ENCODE peak calls at places on chromosomes 5 and 9, in ten cellular contexts. One of them, this sample, is unnamed.

GRCh38 chr5:171975262-171975876 is 31.1 kb downstream of the FBXW11 start:
- DNase-seq in H9: peak; percentile 50
- DNase-seq in K562: no peak
- DNase-seq in HCT116: no peak
- DNase-seq in GM23248: peak; percentile 36
- DNase-seq in PC-9: no peak
- DNase-seq in fibroblast of lung: peak; percentile 80
- DNase-seq in IMR-90: peak; percentile 49
- DNase-seq in keratinocyte: no peak
- DNase-seq in OCI-LY7: no peak
- DNase-seq in this sample: peak; percentile 75

GRCh38 chr5:75023368-75024159 is 28.8 kb downstream of the GCNT4 start:
- DNase-seq in H9: no peak
- DNase-seq in K562: no peak
- DNase-seq in HCT116: no peak
- DNase-seq in GM23248: no peak
- DNase-seq in PC-9: no peak
- DNase-seq in fibroblast of lung: no peak
- DNase-seq in IMR-90: peak; percentile 23
- DNase-seq in keratinocyte: no peak
- DNase-seq in OCI-LY7: no peak
- DNase-seq in this sample: no peak

GRCh38 chr5:68484307-68485068 is 268.9 kb downstream of the PIK3R1 start:
- DNase-seq in H9: no peak
- DNase-seq in K562: no peak
- DNase-seq in HCT116: no peak
- DNase-seq in GM23248: peak; percentile 80
- DNase-seq in PC-9: no peak
- DNase-seq in fibroblast of lung: peak; percentile 66
- DNase-seq in IMR-90: peak; percentile 95
- DNase-seq in keratinocyte: no peak
- DNase-seq in OCI-LY7: no peak
- DNase-seq in this sample: peak; percentile 61

GRCh38 chr5:98906756-98907355 is 22.0 kb downstream of the CHD1 start:
- DNase-seq in H9: no peak
- DNase-seq in K562: no peak
- DNase-seq in HCT116: no peak
- DNase-seq in GM23248: no peak
- DNase-seq in PC-9: no peak
- DNase-seq in fibroblast of lung: peak; percentile 45
- DNase-seq in IMR-90: no peak
- DNase-seq in keratinocyte: no peak
- DNase-seq in OCI-LY7: no peak
- DNase-seq in this sample: peak; percentile 36

GRCh38 chr5:43409809-43410271 is 2.4 kb downstream of the CCL28 start:
- DNase-seq in H9: no peak
- DNase-seq in K562: no peak
- DNase-seq in HCT116: no peak
- DNase-seq in GM23248: no peak
- DNase-seq in PC-9: no peak
- DNase-seq in fibroblast of lung: no peak
- DNase-seq in IMR-90: no peak
- DNase-seq in keratinocyte: no peak
- DNase-seq in OCI-LY7: no peak
- DNase-seq in this sample: no peak

GRCh38 chr5:39980056-39980455 is 555.3 kb upstream of the DAB2 start:
- DNase-seq in H9: no peak
- DNase-seq in K562: no peak
- DNase-seq in HCT116: no peak
- DNase-seq in GM23248: peak; percentile 1
- DNase-seq in PC-9: no peak
- DNase-seq in fibroblast of lung: no peak
- DNase-seq in IMR-90: no peak
- DNase-seq in keratinocyte: no peak
- DNase-seq in OCI-LY7: no peak
- DNase-seq in this sample: no peak

GRCh38 chr5:127031147-127031862 is 947 bp upstream of the MARCHF3 start:
- DNase-seq in H9: peak; percentile 47
- DNase-seq in K562: no peak
- DNase-seq in HCT116: no peak
- DNase-seq in GM23248: no peak
- DNase-seq in PC-9: no peak
- DNase-seq in fibroblast of lung: peak; percentile 7
- DNase-seq in IMR-90: no peak
- DNase-seq in keratinocyte: no peak
- DNase-seq in OCI-LY7: peak; percentile 29
- DNase-seq in this sample: no peak

GRCh38 chr5:138352722-138353549 is 451 bp downstream of the KDM3B start:
- DNase-seq in H9: peak; percentile 62
- DNase-seq in K562: peak; percentile 72
- DNase-seq in HCT116: no peak
- DNase-seq in GM23248: peak; percentile 72
- DNase-seq in PC-9: peak; percentile 58
- DNase-seq in fibroblast of lung: peak; percentile 56
- DNase-seq in IMR-90: peak; percentile 47
- DNase-seq in keratinocyte: no peak
- DNase-seq in OCI-LY7: peak; percentile 71
- DNase-seq in this sample: peak; percentile 10

GRCh38 chr9:111610149-111610548 is 10.7 kb upstream of the PTGR1 start:
- DNase-seq in H9: no peak
- DNase-seq in K562: no peak
- DNase-seq in HCT116: no peak
- DNase-seq in GM23248: no peak
- DNase-seq in PC-9: no peak
- DNase-seq in fibroblast of lung: no peak
- DNase-seq in IMR-90: no peak
- DNase-seq in keratinocyte: no peak
- DNase-seq in OCI-LY7: no peak
- DNase-seq in this sample: no peak
- H3K4me2 ChIP-seq in H9: no peak overlapping the region
- H3K4me2 ChIP-seq in K562: no peak overlapping the region
- H3K4me2 ChIP-seq in HCT116: no peak overlapping the region
- H3K4me2 ChIP-seq in GM23248: no peak overlapping the region
- H3K4me2 ChIP-seq in PC-9: peak overlapping the region; percentile 45
- H3K4me2 ChIP-seq in fibroblast of lung: no peak overlapping the region
- H3K4me2 ChIP-seq in IMR-90: no peak overlapping the region
- H3K4me2 ChIP-seq in keratinocyte: peak overlapping the region; percentile 13
- H3K4me2 ChIP-seq in OCI-LY7: no peak overlapping the region
- H3K4me2 ChIP-seq in this sample: no peak overlapping the region

GRCh38 chr5:761854-762685 is 22.5 kb downstream of the ZDHHC11B start:
- DNase-seq in H9: peak; percentile 32
- DNase-seq in K562: no peak
- DNase-seq in HCT116: no peak
- DNase-seq in GM23248: no peak
- DNase-seq in PC-9: no peak
- DNase-seq in fibroblast of lung: no peak
- DNase-seq in IMR-90: no peak
- DNase-seq in keratinocyte: no peak
- DNase-seq in OCI-LY7: no peak
- DNase-seq in this sample: no peak

GRCh38 chr5:759781-760362 is 24.7 kb downstream of the ZDHHC11B start:
- DNase-seq in H9: peak; percentile 29
- DNase-seq in K562: no peak
- DNase-seq in HCT116: no peak
- DNase-seq in GM23248: no peak
- DNase-seq in PC-9: no peak
- DNase-seq in fibroblast of lung: no peak
- DNase-seq in IMR-90: no peak
- DNase-seq in keratinocyte: no peak
- DNase-seq in OCI-LY7: no peak
- DNase-seq in this sample: no peak

GRCh38 chr5:761206-761771 is 23.2 kb downstream of the ZDHHC11B start:
- DNase-seq in H9: no peak
- DNase-seq in K562: no peak
- DNase-seq in HCT116: no peak
- DNase-seq in GM23248: no peak
- DNase-seq in PC-9: no peak
- DNase-seq in fibroblast of lung: no peak
- DNase-seq in IMR-90: no peak
- DNase-seq in keratinocyte: no peak
- DNase-seq in OCI-LY7: no peak
- DNase-seq in this sample: no peak

GRCh38 chr5:759111-759741 is 25.3 kb downstream of the ZDHHC11B start:
- DNase-seq in H9: peak; percentile 46
- DNase-seq in K562: peak; percentile 25
- DNase-seq in HCT116: no peak
- DNase-seq in GM23248: peak; percentile 39
- DNase-seq in PC-9: peak; percentile 85
- DNase-seq in fibroblast of lung: no peak
- DNase-seq in IMR-90: no peak
- DNase-seq in keratinocyte: no peak
- DNase-seq in OCI-LY7: no peak
- DNase-seq in this sample: no peak

GRCh38 chr5:760363-761205 is 23.9 kb downstream of the ZDHHC11B start:
- DNase-seq in H9: peak; percentile 25
- DNase-seq in K562: no peak
- DNase-seq in HCT116: no peak
- DNase-seq in GM23248: no peak
- DNase-seq in PC-9: no peak
- DNase-seq in fibroblast of lung: no peak
- DNase-seq in IMR-90: no peak
- DNase-seq in keratinocyte: no peak
- DNase-seq in OCI-LY7: no peak
- DNase-seq in this sample: no peak
- H2AFZ ChIP-seq in H9: no peak overlapping the region
- H2AFZ ChIP-seq in K562: no peak overlapping the region
- H2AFZ ChIP-seq in HCT116: no peak overlapping the region
- H2AFZ ChIP-seq in GM23248: no peak overlapping the region
- H2AFZ ChIP-seq in PC-9: no peak overlapping the region
- H2AFZ ChIP-seq in fibroblast of lung: no peak overlapping the region
- H2AFZ ChIP-seq in IMR-90: peak overlapping the region; percentile 69
- H2AFZ ChIP-seq in keratinocyte: no peak overlapping the region
- H2AFZ ChIP-seq in OCI-LY7: no peak overlapping the region
- H2AFZ ChIP-seq in this sample: no peak overlapping the region

GRCh38 chr9:79572891-79573696 is 1.3 kb downstream of the TLE4 start:
- DNase-seq in H9: peak; percentile 34
- DNase-seq in K562: peak; percentile 13
- DNase-seq in HCT116: no peak
- DNase-seq in GM23248: peak; percentile 68
- DNase-seq in PC-9: no peak
- DNase-seq in fibroblast of lung: no peak
- DNase-seq in IMR-90: no peak
- DNase-seq in keratinocyte: no peak
- DNase-seq in OCI-LY7: peak; percentile 50
- DNase-seq in this sample: no peak

GRCh38 chr9:79571309-79572031 is at the start of gene TLE4:
- DNase-seq in H9: peak; percentile 100
- DNase-seq in K562: peak; percentile 92
- DNase-seq in HCT116: no peak
- DNase-seq in GM23248: peak; percentile 100
- DNase-seq in PC-9: no peak
- DNase-seq in fibroblast of lung: peak; percentile 100
- DNase-seq in IMR-90: peak; percentile 100
- DNase-seq in keratinocyte: peak; percentile 97
- DNase-seq in OCI-LY7: peak; percentile 100
- DNase-seq in this sample: peak; percentile 100

GRCh38 chr9:79573697-79573976 is 1.9 kb downstream of the TLE4 start:
- DNase-seq in H9: no peak
- DNase-seq in K562: no peak
- DNase-seq in HCT116: no peak
- DNase-seq in GM23248: no peak
- DNase-seq in PC-9: no peak
- DNase-seq in fibroblast of lung: no peak
- DNase-seq in IMR-90: no peak
- DNase-seq in keratinocyte: no peak
- DNase-seq in OCI-LY7: no peak
- DNase-seq in this sample: no peak

GRCh38 chr9:79570449-79571308 is 1.1 kb upstream of the TLE4 start:
- DNase-seq in H9: peak; percentile 61
- DNase-seq in K562: peak; percentile 16
- DNase-seq in HCT116: no peak
- DNase-seq in GM23248: peak; percentile 77
- DNase-seq in PC-9: no peak
- DNase-seq in fibroblast of lung: peak; percentile 63
- DNase-seq in IMR-90: peak; percentile 63
- DNase-seq in keratinocyte: no peak
- DNase-seq in OCI-LY7: peak; percentile 61
- DNase-seq in this sample: peak; percentile 77

DNA sequence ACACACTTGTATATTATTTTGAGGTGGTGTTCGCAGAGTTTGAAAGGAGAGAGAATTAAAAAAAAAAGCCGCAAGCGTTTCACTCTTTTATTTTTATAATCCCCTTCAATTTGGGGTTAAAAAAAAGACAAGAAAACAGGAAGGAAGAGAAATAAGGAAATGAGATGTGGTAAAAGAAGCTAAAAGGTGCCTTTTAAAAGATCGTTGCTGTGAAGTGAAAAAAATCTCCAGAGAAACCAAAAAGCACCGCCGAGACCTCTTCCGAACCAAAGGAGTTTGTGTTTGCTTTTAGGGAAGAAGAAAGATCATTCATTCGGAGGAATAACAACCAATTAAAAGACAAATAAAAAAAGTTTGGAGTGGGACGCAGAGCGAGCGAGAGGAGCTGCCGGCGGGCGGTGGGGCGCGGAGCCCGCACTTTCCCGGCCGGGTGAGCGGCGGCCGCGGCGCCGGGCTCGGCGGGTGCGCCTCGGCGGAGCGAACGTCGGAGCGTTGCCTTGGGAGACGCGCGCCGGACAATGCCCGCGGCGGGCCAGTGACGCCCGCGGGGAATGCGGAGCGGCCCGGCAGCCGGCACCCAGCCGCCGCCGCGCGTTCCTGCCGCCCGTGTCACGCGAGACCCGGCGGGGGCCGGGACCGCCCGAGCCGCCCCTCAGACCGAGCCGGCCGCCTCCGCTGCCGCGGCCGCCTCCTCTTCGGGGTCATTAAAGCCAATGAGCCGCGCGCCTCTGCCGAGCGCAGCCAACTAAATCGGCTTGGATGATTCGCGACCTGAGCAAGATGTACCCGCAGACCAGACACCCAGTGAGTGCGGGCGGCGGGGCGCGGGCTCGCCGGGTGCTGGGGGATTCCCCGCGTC is 496 bp downstream of the TLE4 start:
- DNase-seq in H9: peak; percentile 42
- DNase-seq in K562: peak; percentile 18
- DNase-seq in HCT116: no peak
- DNase-seq in GM23248: peak; percentile 89
- DNase-seq in PC-9: no peak
- DNase-seq in fibroblast of lung: peak; percentile 44
- DNase-seq in IMR-90: peak; percentile 40
- DNase-seq in keratinocyte: no peak
- DNase-seq in OCI-LY7: peak; percentile 59
- DNase-seq in this sample: no peak
- H3K4me2 ChIP-seq in H9: peak overlapping the region; percentile 58
- H3K4me2 ChIP-seq in K562: peak overlapping the region; percentile 46
- H3K4me2 ChIP-seq in HCT116: no peak overlapping the region
- H3K4me2 ChIP-seq in GM23248: peak overlapping the region; percentile 94
- H3K4me2 ChIP-seq in PC-9: no peak overlapping the region
- H3K4me2 ChIP-seq in fibroblast of lung: peak overlapping the region; percentile 76
- H3K4me2 ChIP-seq in IMR-90: peak overlapping the region; percentile 57
- H3K4me2 ChIP-seq in keratinocyte: peak overlapping the region; percentile 85
- H3K4me2 ChIP-seq in OCI-LY7: peak overlapping the region; percentile 94
- H3K4me2 ChIP-seq in this sample: peak overlapping the region; percentile 91

GRCh38 chr9:82438581-82438980 is 450.0 kb downstream of the SPATA31D1 start:
- DNase-seq in H9: no peak
- DNase-seq in K562: no peak
- DNase-seq in HCT116: no peak
- DNase-seq in GM23248: no peak
- DNase-seq in PC-9: no peak
- DNase-seq in fibroblast of lung: no peak
- DNase-seq in IMR-90: no peak
- DNase-seq in keratinocyte: no peak
- DNase-seq in OCI-LY7: no peak
- DNase-seq in this sample: no peak

GRCh38 chr9:82431121-82431520 is 442.5 kb downstream of the SPATA31D1 start:
- DNase-seq in H9: no peak
- DNase-seq in K562: no peak
- DNase-seq in HCT116: no peak
- DNase-seq in GM23248: no peak
- DNase-seq in PC-9: no peak
- DNase-seq in fibroblast of lung: no peak
- DNase-seq in IMR-90: no peak
- DNase-seq in keratinocyte: no peak
- DNase-seq in OCI-LY7: no peak
- DNase-seq in this sample: no peak

GRCh38 chr9:82436480-82436879 is 447.9 kb downstream of the SPATA31D1 start:
- DNase-seq in H9: no peak
- DNase-seq in K562: no peak
- DNase-seq in HCT116: no peak
- DNase-seq in GM23248: peak; percentile 43
- DNase-seq in PC-9: no peak
- DNase-seq in fibroblast of lung: peak; percentile 48
- DNase-seq in IMR-90: peak; percentile 41
- DNase-seq in keratinocyte: peak; percentile 23
- DNase-seq in OCI-LY7: no peak
- DNase-seq in this sample: peak; percentile 20
- H2AFZ ChIP-seq in H9: no peak overlapping the region
- H2AFZ ChIP-seq in K562: no peak overlapping the region
- H2AFZ ChIP-seq in HCT116: no peak overlapping the region
- H2AFZ ChIP-seq in GM23248: no peak overlapping the region
- H2AFZ ChIP-seq in PC-9: no peak overlapping the region
- H2AFZ ChIP-seq in fibroblast of lung: no peak overlapping the region
- H2AFZ ChIP-seq in IMR-90: no peak overlapping the region
- H2AFZ ChIP-seq in keratinocyte: no peak overlapping the region
- H2AFZ ChIP-seq in OCI-LY7: no peak overlapping the region
- H2AFZ ChIP-seq in this sample: no peak overlapping the region